ENCODE peak calls at places on chromosomes 5 and 9, in ten cellular contexts. X, S, U, V, T, J, Q, P, M and E are unnamed samples.

GRCh38 chr9:18776836-18777820 is 255.9 kb downstream of the SAXO1 start:
- DNase-seq in U (no peak), P (no peak), V (no peak), M (no peak), J (no peak), Q (no peak), X (no peak), S (no peak), T (no peak), E (no peak)

GRCh38 chr9:127967151-127967809 is 13.5 kb downstream of the EEIG1 start:
- DNase-seq in U (no peak), M (no peak), P (no peak), T (no peak), V (no peak), S (no peak), J (no peak), Q (no peak), X (no peak), E (no peak)

GRCh38 chr5:68304421-68305052 is 89.0 kb downstream of the PIK3R1 start:
- DNase-seq in U (no peak), M (peak), J (peak), S (no peak), X (no peak), Q (peak), P (no peak), V (no peak), T (no peak), E (no peak)

GRCh38 chr9:137222190-137223077 is at the start of gene RNF208:
- DNase-seq in P (no peak), M (peak), T (peak), X (no peak), V (peak), U (peak), S (no peak), Q (no peak), J (no peak), E (peak)

GRCh38 chr5:127572930-127573329 is 55.5 kb downstream of the PRRC1 start:
- DNase-seq in X (peak), P (no peak), U (no peak), M (no peak), J (no peak), S (peak), V (no peak), T (no peak), Q (no peak), E (peak)

GRCh38 chr9:82363666-82364065 is 375.1 kb downstream of the SPATA31D1 start:
- DNase-seq in S (no peak), X (no peak), U (no peak), P (no peak), M (no peak), J (peak), Q (no peak), T (no peak), V (no peak), E (no peak)

GRCh38 chr5:56711191-56711590 is 104.2 kb upstream of the MAP3K1 start:
- DNase-seq in U (no peak), M (peak), S (peak), P (no peak), J (peak), T (no peak), Q (peak), X (no peak), V (no peak), E (peak)

GRCh38 chr9:108671156-108671555 is 184.6 kb downstream of the ACTL7B start:
- DNase-seq in T (no peak), J (peak), V (no peak), S (peak), M (peak), P (peak), X (peak), U (peak), Q (peak), E (peak)

GRCh38 chr5:83567741-83568530 is 96.4 kb downstream of the VCAN start:
- DNase-seq in V (no peak), P (no peak), X (peak), T (peak), Q (peak), M (peak), S (peak), J (peak), U (no peak), E (peak)

GRCh38 chr9:88184986-88185385 is 46.7 kb upstream of the SPATA31C2 start:
- DNase-seq in Q (no peak), V (no peak), J (no peak), T (no peak), X (no peak), P (no peak), U (no peak), M (no peak), S (no peak), E (no peak)

GRCh38 chr5:177129206-177129605 is 4.4 kb upstream of the NSD1 start:
- DNase-seq in V (no peak), J (no peak), U (no peak), M (no peak), X (no peak), Q (no peak), S (peak), T (no peak), P (no peak), E (no peak)

GRCh38 chr9:84338792-84339191 is 1.8 kb downstream of the SLC28A3 start:
- DNase-seq in Q (no peak), X (no peak), S (no peak), P (no peak), J (no peak), M (no peak), T (no peak), U (no peak), V (peak), E (no peak)

GRCh38 chr9:81035171-81035570 is 654.2 kb downstream of the TLE1 start:
- DNase-seq in U (no peak), M (peak), V (no peak), P (no peak), Q (peak), X (no peak), S (no peak), T (no peak), J (peak), E (peak)

GRCh38 chr9:114299286-114300152 is 23.4 kb upstream of the ORM1 start:
- DNase-seq in P (no peak), V (no peak), U (peak), Q (no peak), X (no peak), S (no peak), J (no peak), T (no peak), M (no peak), E (no peak)

GRCh38 chr9:121261107-121261460 is 6.9 kb upstream of the GSN start:
- DNase-seq in U (peak), P (no peak), Q (no peak), V (no peak), S (no peak), M (peak), J (peak), T (peak), X (no peak), E (peak)

GRCh38 chr9:109556786-109557185 is 58.7 kb upstream of the PTPN3 start:
- DNase-seq in M (no peak), U (no peak), S (no peak), V (no peak), X (no peak), P (no peak), J (no peak), T (no peak), Q (no peak), E (no peak)

GRCh38 chr9:101398930-101399640 is 434 bp downstream of the ZNF189 start:
- DNase-seq in T (peak), M (no peak), J (no peak), U (no peak), S (no peak), P (no peak), Q (peak), V (peak), X (no peak), E (peak)

GRCh38 chr9:113621309-113621791 is 157.8 kb downstream of the RGS3 start:
- DNase-seq in X (peak), S (no peak), V (no peak), P (no peak), J (peak), U (peak), T (peak), M (peak), Q (no peak), E (peak)

GRCh38 chr9:107734231-107735014 is 244.9 kb upstream of the KLF4 start:
- DNase-seq in V (no peak), T (no peak), U (no peak), M (no peak), X (no peak), S (no peak), P (no peak), Q (peak), J (peak), E (peak)

GRCh38 chr9:129287595-129288305 is 109.7 kb upstream of the IER5L start:
- DNase-seq in P (no peak), M (no peak), U (peak), T (no peak), V (no peak), X (no peak), S (no peak), J (no peak), Q (no peak), E (no peak)

GRCh38 chr9:108074900-108075299 is 585.3 kb upstream of the KLF4 start:
- DNase-seq in M (no peak), T (no peak), V (no peak), U (no peak), Q (no peak), S (no peak), J (no peak), X (no peak), P (no peak), E (no peak)

GRCh38 chr9:107024193-107024592 is 161.2 kb downstream of the ZNF462 start:
- DNase-seq in U (no peak), S (no peak), P (no peak), J (peak), V (no peak), M (no peak), T (no peak), Q (peak), X (no peak), E (no peak)

GRCh38 chr5:177304392-177305119 is 957 bp downstream of the PRELID1 start:
- DNase-seq in J (peak), X (no peak), U (no peak), Q (peak), V (peak), M (peak), T (peak), S (peak), P (no peak), E (no peak)

GRCh38 chr5:69158039-69158438 is 8.9 kb upstream of the CCNB1 start:
- DNase-seq in T (no peak), P (no peak), S (no peak), Q (no peak), M (no peak), X (no peak), U (no peak), J (no peak), V (no peak), E (no peak)

GRCh38 chr5:87403899-87404298 is 8.8 kb downstream of the CCNH start:
- DNase-seq in Q (no peak), M (no peak), X (no peak), S (no peak), T (no peak), P (no peak), V (no peak), U (no peak), J (no peak), E (no peak)

GRCh38 chr5:150137997-150138396 is 17.6 kb downstream of the PDGFRB start:
- DNase-seq in P (no peak), X (no peak), U (no peak), J (peak), T (peak), S (no peak), Q (no peak), V (no peak), M (peak), E (peak)

GRCh38 chr5:150137168-150137957 is 18.3 kb downstream of the PDGFRB start:
- DNase-seq in V (no peak), M (peak), X (peak), J (peak), U (peak), P (no peak), Q (no peak), T (peak), S (no peak), E (peak)

GRCh38 chr5:150136841-150137167 is 18.8 kb downstream of the PDGFRB start:
- DNase-seq in M (no peak), Q (no peak), X (no peak), P (no peak), V (no peak), U (no peak), S (no peak), J (no peak), T (no peak), E (no peak)

GRCh38 chr5:150139334-150139733 is 16.3 kb downstream of the PDGFRB start:
- DNase-seq in S (no peak), M (peak), V (no peak), T (no peak), J (peak), P (no peak), U (no peak), Q (no peak), X (peak), E (peak)

GRCh38 chr5:150138551-150139265 is 16.9 kb downstream of the PDGFRB start:
- DNase-seq in Q (no peak), P (peak), J (peak), V (no peak), X (peak), T (peak), U (peak), M (peak), S (no peak), E (peak)
- H3K4me3 ChIP-seq in Q (no peak), P (no peak), J (no peak), V (no peak), X (no peak), T (no peak), U (no peak), M (peak), S (no peak), E (peak)

DNA sequence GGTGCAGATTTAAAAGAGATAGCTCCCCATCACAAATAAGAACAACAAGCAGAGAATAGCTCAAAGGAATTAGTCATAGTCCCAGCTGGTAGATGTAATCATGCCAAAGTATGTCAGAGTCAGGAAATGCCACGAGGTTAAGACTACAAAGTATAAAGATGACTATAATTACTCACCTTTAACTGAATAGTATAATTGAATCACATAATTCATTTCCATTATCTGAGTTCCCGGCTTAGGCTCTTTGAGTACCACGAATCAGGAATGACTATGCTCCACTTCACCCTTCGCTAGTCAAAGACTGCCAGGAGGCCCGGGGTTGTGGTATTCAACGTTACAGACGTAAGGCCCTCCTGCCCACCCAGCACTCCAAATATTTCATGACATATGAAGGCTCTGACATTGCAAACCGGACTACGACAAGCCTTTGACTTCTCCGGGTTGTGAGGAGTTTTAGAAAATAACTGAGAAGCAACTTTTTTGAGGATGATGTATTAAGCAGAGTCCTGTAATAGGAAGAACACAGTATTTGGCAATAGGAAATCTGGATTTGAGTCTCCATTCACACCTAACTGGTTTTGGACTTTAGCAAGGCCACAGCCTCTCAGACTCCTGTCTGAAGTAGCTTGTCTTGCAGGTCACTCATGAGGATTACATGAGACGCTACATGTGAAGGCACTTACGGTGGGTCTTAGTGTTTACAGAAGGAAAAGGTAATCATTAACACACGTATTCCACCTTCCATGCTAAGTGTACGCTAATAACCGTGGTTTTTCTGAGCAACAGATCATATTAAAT is 64.6 kb downstream of the ENC1 start:
- DNase-seq in J (peak), P (no peak), M (peak), T (peak), Q (peak), U (no peak), X (no peak), V (no peak), S (peak), E (peak)
- H3K9ac ChIP-seq in J (no peak), P (no peak), M (peak), T (peak), Q (peak), U (no peak), X (no peak), V (no peak), S (no peak), E (peak)

DNA sequence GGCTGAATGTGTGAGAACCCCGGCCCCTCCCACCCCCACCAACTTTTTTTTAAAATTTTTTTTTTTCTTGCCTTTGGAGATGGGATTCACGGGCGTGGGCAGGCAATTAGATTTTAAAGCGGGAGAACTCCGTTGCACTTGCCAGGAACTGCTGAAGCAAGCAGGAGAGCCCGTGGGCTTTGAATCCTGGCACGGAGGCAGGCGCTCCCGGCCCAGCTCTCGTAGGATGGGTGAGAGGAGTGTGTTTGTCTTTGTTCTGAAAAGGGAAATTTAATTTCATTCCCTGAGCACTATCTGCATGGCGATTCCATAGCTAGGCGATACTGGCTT is 54.3 kb upstream of the BOD1 start:
- DNase-seq in U (no peak), V (no peak), P (no peak), J (no peak), T (no peak), S (no peak), Q (no peak), M (no peak), X (no peak), E (peak)
- H3K4me3 ChIP-seq in U (no peak), V (no peak), P (no peak), J (no peak), T (no peak), S (no peak), Q (no peak), M (peak), X (no peak), E (peak)

GRCh38 chr5:65190328-65191053 is 291.2 kb downstream of the ADAMTS6 start:
- DNase-seq in M (peak), V (no peak), X (no peak), Q (peak), P (no peak), J (peak), T (no peak), S (peak), U (no peak), E (peak)
- H3K9ac ChIP-seq in M (peak), V (no peak), X (no peak), Q (peak), P (no peak), J (peak), T (no peak), S (no peak), U (no peak), E (peak)

GRCh38 chr5:39417979-39418378 is 6.8 kb downstream of the DAB2 start:
- DNase-seq in T (no peak), Q (no peak), X (no peak), P (no peak), U (no peak), S (no peak), M (no peak), J (no peak), V (no peak), E (no peak)
- H3K4me3 ChIP-seq in T (no peak), Q (no peak), X (no peak), P (no peak), U (no peak), S (no peak), M (peak), J (no peak), V (no peak), E (peak)